ENCODE peak calls at places on chromosomes 1 and 21, in five cellular contexts. D, E, H, P and F are unnamed samples.

GRCh38 chr1:93426183-93426582 is 21.7 kb upstream of the FNBP1L start:
- DNase-seq in D (no peak), E (no peak), H (no peak), P (no peak), F (no peak)

GRCh38 chr1:8598060-8598724 is 219.2 kb downstream of the RERE start:
- DNase-seq in D (peak; percentile 63), E (peak; percentile 41), H (peak; percentile 46), P (peak; percentile 50), F (peak; percentile 48)

GRCh38 chr1:205276334-205277065 is 45.0 kb downstream of the NUAK2 start:
- DNase-seq in D (no peak), E (no peak), H (no peak), P (no peak), F (no peak)

GRCh38 chr1:75811211-75811981 is 14.7 kb downstream of the MSH4 start:
- DNase-seq in D (no peak), E (no peak), H (no peak), P (no peak), F (no peak)

GRCh38 chr21:16533692-16534407 is 804.1 kb downstream of the USP25 start:
- DNase-seq in D (no peak), E (no peak), H (peak; percentile 19), P (no peak), F (no peak)

GRCh38 chr21:45248893-45249381 is 38.8 kb downstream of the POFUT2 start:
- DNase-seq in D (peak; percentile 71), E (no peak), H (no peak), P (no peak), F (no peak)

GRCh38 chr1:204409111-204409510 is 2.5 kb downstream of the PPP1R15B start:
- DNase-seq in D (no peak), E (no peak), H (no peak), P (no peak), F (peak; percentile 20)

GRCh38 chr1:167566766-167567165 is 13.2 kb upstream of the CREG1 start:
- DNase-seq in D (no peak), E (no peak), H (no peak), P (no peak), F (no peak)

GRCh38 chr1:70518106-70518505 is 107.0 kb downstream of the CTH start:
- DNase-seq in D (no peak), E (no peak), H (no peak), P (no peak), F (no peak)

GRCh38 chr1:70517444-70517843 is 106.4 kb downstream of the CTH start:
- DNase-seq in D (no peak), E (no peak), H (no peak), P (no peak), F (no peak)
- H3K9me3 ChIP-seq in D (no peaks in the 10 kb centered on the region), E (no peaks in the 10 kb centered on the region), H (no peaks in the 10 kb centered on the region), P (no peaks in the 10 kb centered on the region), F (no peaks in the 10 kb centered on the region)

DNA sequence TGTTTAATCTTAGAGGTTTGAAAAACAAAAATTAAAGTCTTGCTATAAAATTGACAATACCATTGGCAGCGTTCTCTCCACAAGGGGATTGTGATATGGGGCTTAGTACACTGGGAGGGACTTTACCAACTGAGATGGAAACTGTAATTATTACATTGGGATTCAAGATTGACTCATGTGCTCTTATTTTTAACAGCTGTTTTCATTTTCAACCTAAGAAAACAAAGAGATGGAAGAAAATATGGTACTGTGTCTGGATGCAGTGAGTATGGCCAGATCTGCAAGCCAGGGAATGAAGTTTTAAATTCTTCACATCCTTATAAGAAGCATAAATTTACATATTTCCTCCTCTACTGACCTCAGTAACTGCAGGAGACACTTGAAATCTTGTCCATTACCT is 81.4 kb upstream of the EDEM3 start:
- DNase-seq in D (no peak), E (no peak), H (no peak), P (no peak), F (no peak)
- TF ChIP-seq CTCF in D (no peak), E (no peak), H (no peak), P (no peak), F (no peak)

DNA sequence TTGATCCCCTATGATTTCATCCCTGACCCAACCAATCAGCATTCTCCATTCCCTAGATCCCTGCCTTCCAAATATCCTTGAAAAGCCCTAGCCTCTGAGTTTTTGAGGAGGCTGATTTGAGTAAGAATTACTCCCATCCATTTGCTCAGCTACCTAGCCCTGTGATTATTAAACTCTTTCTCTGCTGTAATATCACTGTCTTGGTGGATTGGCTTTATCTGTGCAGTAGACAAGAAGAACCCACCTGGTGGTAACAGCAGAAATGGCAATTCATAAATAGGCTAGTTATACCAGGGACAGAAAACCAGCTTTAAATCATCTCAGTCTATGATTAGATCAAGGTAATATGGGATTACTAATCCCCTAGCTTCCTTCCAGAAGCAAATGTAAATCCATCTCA is 13.0 kb downstream of the IL20 start:
- DNase-seq in D (no peak), E (no peak), H (no peak), P (no peak), F (no peak)
- H3K9me3 ChIP-seq in D (no peaks in the 10 kb centered on the region), E (no peaks in the 10 kb centered on the region), H (peaks cover 31% of the 10 kb centered on the region), P (no peaks in the 10 kb centered on the region), F (no peaks in the 10 kb centered on the region)

GRCh38 chr21:39183272-39184049 is at the start of gene PSMG1:
- DNase-seq in D (peak; percentile 94), E (peak; percentile 95), H (peak; percentile 93), P (peak; percentile 96), F (peak; percentile 96)
- TF ChIP-seq CTCF in D (no peak), E (no peak), H (no peak), P (no peak), F (no peak)

GRCh38 chr1:11281518-11282331 is 8.7 kb downstream of the UBIAD1 start:
- DNase-seq in D (no peak), E (no peak), H (no peak), P (no peak), F (no peak)

GRCh38 chr1:11280719-11281376 is 7.8 kb downstream of the UBIAD1 start:
- DNase-seq in D (no peak), E (no peak), H (no peak), P (no peak), F (no peak)

GRCh38 chr1:11285883-11286734 is 13.1 kb downstream of the UBIAD1 start:
- DNase-seq in D (peak; percentile 49), E (no peak), H (no peak), P (no peak), F (no peak)

GRCh38 chr1:11284784-11285183 is 11.8 kb downstream of the UBIAD1 start:
- DNase-seq in D (no peak), E (no peak), H (no peak), P (no peak), F (no peak)

GRCh38 chr1:11283148-11283547 is 10.2 kb downstream of the UBIAD1 start:
- DNase-seq in D (no peak), E (no peak), H (no peak), P (no peak), F (no peak)
- H3K9me3 ChIP-seq in D (no peaks in the 10 kb centered on the region), E (no peaks in the 10 kb centered on the region), H (no peaks in the 10 kb centered on the region), P (no peaks in the 10 kb centered on the region), F (no peaks in the 10 kb centered on the region)

DNA sequence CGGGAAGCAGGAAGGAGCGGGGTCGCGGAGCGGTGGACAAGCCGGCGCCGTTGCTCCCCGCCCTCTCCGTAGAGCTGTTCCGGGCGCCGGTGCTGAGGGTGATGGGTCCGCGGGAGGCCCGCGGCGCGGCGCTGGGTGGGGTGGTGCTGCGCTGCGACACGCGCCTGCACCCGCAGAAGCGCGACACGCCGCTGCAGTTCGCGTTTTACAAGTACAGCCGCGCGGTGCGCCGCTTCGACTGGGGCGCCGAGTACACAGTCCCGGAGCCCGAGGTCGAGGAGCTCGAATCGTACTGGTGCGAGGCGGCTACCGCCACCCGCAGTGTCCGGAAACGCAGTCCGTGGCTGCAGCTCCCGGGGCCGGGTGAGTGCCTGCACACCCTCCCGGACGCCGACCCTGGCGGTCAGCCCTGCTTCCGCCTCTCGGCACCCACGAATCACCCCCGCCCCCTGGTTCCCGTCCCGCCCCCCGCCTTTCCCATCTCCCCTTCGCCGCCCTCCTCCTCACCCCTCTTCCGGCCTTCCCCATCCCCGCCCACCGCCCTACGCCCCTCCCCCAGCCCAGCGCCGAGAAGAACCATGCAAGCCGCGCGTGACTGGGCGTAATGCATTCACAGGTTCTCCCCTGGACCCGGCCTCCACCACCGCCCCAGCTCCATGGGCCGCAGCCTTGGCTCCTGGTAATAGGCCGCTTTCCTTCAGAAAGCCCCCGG is 5.4 kb downstream of the FCRLB start:
- DNase-seq in D (peak; percentile 96), E (peak; percentile 87), H (peak; percentile 88), P (peak; percentile 86), F (peak; percentile 81)
- TF ChIP-seq CTCF in D (no peak), E (no peak), H (no peak), P (peak; percentile 27), F (no peak)

DNA sequence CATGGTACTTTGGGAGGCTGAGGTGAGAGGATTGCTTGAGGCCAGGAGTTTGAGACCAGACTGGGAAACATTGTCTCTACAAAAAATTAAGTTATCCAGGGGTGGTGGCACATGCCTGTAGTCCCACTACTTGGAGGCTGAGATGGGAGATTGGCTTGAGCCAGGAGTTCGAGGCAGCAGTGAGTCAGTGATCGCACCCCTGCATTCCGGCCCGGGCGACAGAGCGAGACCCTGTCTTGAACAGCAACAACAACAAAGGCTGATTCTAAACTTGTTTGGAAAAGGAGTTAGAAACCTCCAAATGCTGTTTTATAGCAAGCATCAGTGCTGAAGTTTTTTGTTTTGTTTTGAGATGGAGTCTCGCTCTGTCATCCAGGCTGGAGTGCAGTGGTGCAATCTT is 14.7 kb downstream of the LYPD8 start:
- DNase-seq in D (no peak), E (no peak), H (no peak), P (no peak), F (no peak)
- H3K9me3 ChIP-seq in D (no peaks in the 10 kb centered on the region), E (no peaks in the 10 kb centered on the region), H (no peaks in the 10 kb centered on the region), P (no peaks in the 10 kb centered on the region), F (no peaks in the 10 kb centered on the region)